ENCODE peak calls at places on chromosomes 13 and 19, in seven cellular contexts. L is K562, V is H1, B is HCT116, H is GM12878, D is SK-N-SH, E is HepG2. C is an unnamed sample.

GRCh38 chr19:782195-783043 is 14.8 kb upstream of the PTBP1 start:
- DNase-seq in L (no peak), V (peak), B (no peak), H (no peak), D (no peak), E (peak), C (peak)

GRCh38 chr13:43830481-43830873 is 43.7 kb upstream of the ENOX1 start:
- DNase-seq in L (no peak), V (no peak), B (no peak), H (no peak), D (no peak), E (no peak), C (no peak)

GRCh38 chr13:24650157-24650556 is 30.1 kb upstream of the ATP12A start:
- DNase-seq in L (no peak), V (no peak), B (no peak), H (no peak), D (peak), E (no peak), C (no peak)

GRCh38 chr13:114315074-114315785 is 927 bp downstream of the CHAMP1 start:
- DNase-seq in L (no peak), V (no peak), B (no peak), H (no peak), D (no peak), E (no peak), C (no peak)

GRCh38 chr13:50171585-50172282 is 156.5 kb downstream of the KCNRG start:
- DNase-seq in L (no peak), V (no peak), B (no peak), H (no peak), D (no peak), E (no peak), C (no peak)

GRCh38 chr13:79870766-79871165 is 389.8 kb downstream of the NDFIP2 start:
- DNase-seq in L (no peak), V (no peak), B (no peak), H (no peak), D (no peak), E (no peak), C (no peak)

GRCh38 chr13:22402682-22403081 is 731.8 kb downstream of the FGF9 start:
- DNase-seq in L (no peak), V (no peak), B (no peak), H (no peak), D (no peak), E (no peak), C (no peak)

GRCh38 chr13:69948016-69948415 is 159.6 kb upstream of the ATXN8OS start:
- DNase-seq in L (no peak), V (no peak), B (no peak), H (peak), D (no peak), E (no peak), C (no peak)

GRCh38 chr19:54030895-54031586 is 32.7 kb downstream of the VSTM1 start:
- DNase-seq in L (peak), V (no peak), B (no peak), H (no peak), D (no peak), E (no peak), C (no peak)

GRCh38 chr19:32165176-32165575 is 180.2 kb upstream of the ZNF507 start:
- DNase-seq in L (no peak), V (no peak), B (no peak), H (no peak), D (no peak), E (no peak), C (no peak)

GRCh38 chr19:14404322-14404721 is 14.8 kb downstream of the DDX39A start:
- DNase-seq in L (no peak), V (no peak), B (no peak), H (no peak), D (no peak), E (no peak), C (no peak)

GRCh38 chr13:50353651-50354415 is 338.6 kb downstream of the KCNRG start:
- DNase-seq in L (no peak), V (no peak), B (no peak), H (no peak), D (no peak), E (no peak), C (no peak)

GRCh38 chr13:26475176-26476110 is 82.0 kb upstream of the WASF3 start:
- DNase-seq in L (no peak), V (peak), B (no peak), H (no peak), D (no peak), E (no peak), C (no peak)

GRCh38 chr13:49185264-49185663 is 34.9 kb upstream of the MLNR start:
- DNase-seq in L (no peak), V (no peak), B (no peak), H (peak), D (no peak), E (no peak), C (no peak)

GRCh38 chr13:41254902-41255301 is 8.5 kb downstream of the MTRF1 start:
- DNase-seq in L (no peak), V (no peak), B (no peak), H (no peak), D (no peak), E (no peak), C (no peak)

GRCh38 chr13:101767096-101767495 is 314.6 kb downstream of the ITGBL1 start:
- DNase-seq in L (no peak), V (no peak), B (no peak), H (no peak), D (no peak), E (no peak), C (no peak)

GRCh38 chr19:31448221-31448657 is 99.0 kb upstream of the TSHZ3 start:
- DNase-seq in L (no peak), V (no peak), B (no peak), H (no peak), D (peak), E (no peak), C (no peak)

GRCh38 chr13:77345150-77345780 is 18.4 kb upstream of the MYCBP2 start:
- DNase-seq in L (no peak), V (no peak), B (no peak), H (no peak), D (no peak), E (no peak), C (no peak)

GRCh38 chr19:2952953-2953481 is 8.2 kb upstream of the ZNF77 start:
- DNase-seq in L (no peak), V (no peak), B (no peak), H (no peak), D (no peak), E (peak), C (peak)

GRCh38 chr13:71785361-71785760 is 81.6 kb downstream of the DACH1 start:
- DNase-seq in L (no peak), V (no peak), B (no peak), H (no peak), D (no peak), E (no peak), C (no peak)

DNA sequence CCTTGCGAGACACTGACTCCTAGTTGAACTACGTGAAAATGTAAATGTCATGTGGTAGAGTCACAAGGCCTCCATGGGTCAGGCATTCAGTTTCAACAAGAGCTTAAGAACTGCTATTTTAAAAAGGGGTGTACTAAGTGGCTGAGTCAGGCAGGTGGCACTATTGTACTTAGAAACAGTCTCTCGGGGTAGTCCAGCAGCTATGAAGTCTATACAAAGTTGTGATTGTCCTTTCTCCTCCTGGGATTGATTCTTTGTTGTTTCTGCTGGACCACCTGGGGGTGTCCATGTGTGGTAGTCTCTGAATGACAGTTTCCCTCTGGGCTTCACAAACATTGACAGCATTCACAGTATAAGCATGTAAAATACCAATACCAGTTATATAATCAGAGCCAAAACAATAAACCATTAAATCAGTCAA is 33.0 kb downstream of the UGGT2 start:
- DNase-seq in L (peak), V (no peak), B (peak), H (peak), D (peak), E (peak), C (peak)
- TF ChIP-seq JUND in L (no peak), V (no peak), B (no peak), H (no peak), D (no peak), E (no peak), C (no peak)

DNA sequence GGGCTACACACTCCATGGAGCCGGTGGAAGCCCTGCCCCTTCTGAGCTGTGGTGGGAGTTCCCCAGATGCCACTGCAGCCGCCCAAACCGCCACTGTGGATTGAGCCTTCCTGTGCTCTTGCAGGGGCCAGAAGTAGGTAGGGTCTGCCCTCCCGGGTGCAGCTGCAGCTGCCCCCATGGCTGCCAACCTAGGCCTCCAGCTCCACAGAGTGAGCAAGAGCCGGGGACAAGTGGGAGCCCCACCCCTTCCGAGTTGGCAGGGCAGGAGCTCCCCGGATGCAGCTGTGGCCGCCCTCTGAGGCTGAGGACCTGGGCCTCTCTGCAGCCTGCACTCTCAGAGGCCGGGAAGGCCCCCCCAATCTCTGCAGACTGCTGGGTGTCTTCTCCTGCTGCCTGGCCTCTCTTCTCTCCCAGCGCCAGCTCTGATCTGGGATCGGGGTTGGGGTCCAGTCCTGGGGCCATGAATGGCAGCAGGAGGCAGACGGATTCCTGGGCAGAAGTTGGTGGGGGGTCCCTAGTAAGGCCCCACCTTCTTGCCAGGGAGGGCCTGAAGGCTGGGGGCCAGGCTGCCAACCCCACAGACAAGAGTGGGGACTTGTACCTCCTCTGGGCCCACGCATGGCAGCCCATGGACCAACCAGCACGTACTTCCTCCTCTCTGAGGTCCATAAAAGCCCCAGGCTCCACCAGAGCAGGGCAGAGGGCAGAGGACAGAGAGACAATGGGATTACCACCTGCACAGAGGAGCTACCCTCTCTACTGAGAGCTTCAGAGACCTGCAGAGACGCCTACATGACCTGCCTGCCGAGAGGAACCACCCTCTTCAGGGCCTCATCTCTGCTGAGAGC is 28.9 kb downstream of the AP2S1 start:
- DNase-seq in L (no peak), V (no peak), B (no peak), H (no peak), D (no peak), E (no peak), C (no peak)
- TF ChIP-seq JUND in L (no peak), V (no peak), B (no peak), H (no peak), D (no peak), E (no peak), C (no peak)

GRCh38 chr13:109610517-109610916 is 175.9 kb downstream of the IRS2 start:
- DNase-seq in L (peak), V (peak), B (peak), H (no peak), D (peak), E (no peak), C (no peak)
- TF ChIP-seq JUND in L (no peak), V (no peak), B (no peak), H (no peak), D (no peak), E (no peak), C (no peak)

DNA sequence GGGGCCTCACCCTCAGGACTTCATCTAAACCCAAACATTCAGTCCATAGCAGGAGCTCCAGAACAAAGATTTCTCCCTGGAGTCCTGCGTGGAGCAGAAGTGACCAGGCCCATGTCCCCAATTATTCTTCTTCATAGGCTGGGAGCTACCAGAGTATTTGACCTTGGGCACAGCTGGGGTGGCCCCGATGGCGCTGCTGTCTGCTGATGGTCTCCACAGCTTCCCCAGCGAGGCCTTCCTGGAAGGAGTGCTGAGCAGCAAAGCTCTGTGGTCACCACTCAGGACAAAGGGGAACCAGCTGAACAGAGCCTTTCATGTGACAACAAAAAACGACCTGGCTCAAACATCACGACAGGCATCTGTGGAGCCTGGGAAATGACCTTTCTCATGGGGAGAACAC is 62.7 kb upstream of the ARGLU1 start:
- DNase-seq in L (no peak), V (no peak), B (no peak), H (no peak), D (no peak), E (no peak), C (no peak)
- TF ChIP-seq JUND in L (no peak), V (no peak), B (no peak), H (no peak), D (no peak), E (no peak), C (no peak)

C was measured in T47D.